ENCODE peak calls at places on chromosomes 12 and 14, in nine cellular contexts. One of them, this sample, is unnamed.

GRCh38 chr12:89932950-89933349 is 224.3 kb upstream of the ATP2B1 start:
- DNase-seq in fibroblast of the aortic adventitia: peak; percentile 19
- DNase-seq in GM20000: no peak
- DNase-seq in mammary epithelial cell: peak; percentile 63
- DNase-seq in AG04450: no peak
- DNase-seq in NB4: no peak
- DNase-seq in left ventricle myocardium inferior: no peak
- DNase-seq in GM13977: no peak
- DNase-seq in upper lobe of right lung: no peak
- DNase-seq in this sample: no peak

GRCh38 chr14:78752789-78753188 is 582.6 kb downstream of the NRXN3 start:
- DNase-seq in upper lobe of right lung: no peak
- DNase-seq in GM20000: no peak
- DNase-seq in left ventricle myocardium inferior: no peak
- DNase-seq in fibroblast of the aortic adventitia: no peak
- DNase-seq in mammary epithelial cell: peak; percentile 35
- DNase-seq in AG04450: no peak
- DNase-seq in NB4: no peak
- DNase-seq in GM13977: no peak
- DNase-seq in this sample: no peak

GRCh38 chr12:2902287-2902880 is 11.7 kb downstream of the TULP3 start:
- DNase-seq in AG04450: no peak
- DNase-seq in upper lobe of right lung: no peak
- DNase-seq in mammary epithelial cell: no peak
- DNase-seq in GM13977: no peak
- DNase-seq in fibroblast of the aortic adventitia: peak; percentile 74
- DNase-seq in left ventricle myocardium inferior: no peak
- DNase-seq in GM20000: no peak
- DNase-seq in NB4: no peak
- DNase-seq in this sample: no peak

GRCh38 chr14:51979399-51979709 is 10.0 kb upstream of the RTRAF start:
- DNase-seq in GM20000: no peak
- DNase-seq in upper lobe of right lung: no peak
- DNase-seq in GM13977: no peak
- DNase-seq in NB4: no peak
- DNase-seq in fibroblast of the aortic adventitia: no peak
- DNase-seq in mammary epithelial cell: no peak
- DNase-seq in AG04450: no peak
- DNase-seq in left ventricle myocardium inferior: no peak
- DNase-seq in this sample: no peak

GRCh38 chr12:52151859-52152783 is 39.7 kb downstream of the KRT80 start:
- DNase-seq in fibroblast of the aortic adventitia: peak; percentile 58
- DNase-seq in mammary epithelial cell: peak; percentile 95
- DNase-seq in GM20000: peak; percentile 84
- DNase-seq in upper lobe of right lung: peak; percentile 88
- DNase-seq in AG04450: no peak
- DNase-seq in GM13977: peak; percentile 83
- DNase-seq in NB4: peak; percentile 56
- DNase-seq in left ventricle myocardium inferior: peak; percentile 77
- DNase-seq in this sample: no peak

GRCh38 chr14:30444451-30444850 is 114.5 kb upstream of the G2E3 start:
- DNase-seq in NB4: no peak
- DNase-seq in left ventricle myocardium inferior: no peak
- DNase-seq in mammary epithelial cell: no peak
- DNase-seq in fibroblast of the aortic adventitia: no peak
- DNase-seq in GM13977: no peak
- DNase-seq in AG04450: no peak
- DNase-seq in GM20000: no peak
- DNase-seq in upper lobe of right lung: no peak
- DNase-seq in this sample: no peak

GRCh38 chr14:77113644-77114043 is 15.6 kb downstream of the CIPC start:
- DNase-seq in mammary epithelial cell: no peak
- DNase-seq in upper lobe of right lung: peak; percentile 39
- DNase-seq in GM13977: no peak
- DNase-seq in GM20000: no peak
- DNase-seq in left ventricle myocardium inferior: peak; percentile 64
- DNase-seq in NB4: no peak
- DNase-seq in AG04450: no peak
- DNase-seq in fibroblast of the aortic adventitia: no peak
- DNase-seq in this sample: no peak

GRCh38 chr12:52390739-52391617 is 5.5 kb upstream of the KRT84 start:
- DNase-seq in GM13977: no peak
- DNase-seq in mammary epithelial cell: no peak
- DNase-seq in upper lobe of right lung: peak; percentile 60
- DNase-seq in AG04450: no peak
- DNase-seq in left ventricle myocardium inferior: no peak
- DNase-seq in NB4: peak; percentile 28
- DNase-seq in fibroblast of the aortic adventitia: peak; percentile 5
- DNase-seq in GM20000: no peak
- DNase-seq in this sample: no peak

GRCh38 chr14:104114421-104115130 is 23.8 kb upstream of the KIF26A start:
- DNase-seq in AG04450: no peak
- DNase-seq in mammary epithelial cell: no peak
- DNase-seq in left ventricle myocardium inferior: peak; percentile 13
- DNase-seq in upper lobe of right lung: peak; percentile 60
- DNase-seq in NB4: no peak
- DNase-seq in fibroblast of the aortic adventitia: no peak
- DNase-seq in GM13977: no peak
- DNase-seq in GM20000: no peak
- DNase-seq in this sample: no peak

GRCh38 chr14:51219473-51220448 is 20.3 kb upstream of the TMX1 start:
- DNase-seq in fibroblast of the aortic adventitia: peak; percentile 75
- DNase-seq in upper lobe of right lung: no peak
- DNase-seq in GM20000: peak; percentile 21
- DNase-seq in left ventricle myocardium inferior: no peak
- DNase-seq in GM13977: peak; percentile 14
- DNase-seq in NB4: peak; percentile 45
- DNase-seq in mammary epithelial cell: no peak
- DNase-seq in AG04450: no peak
- DNase-seq in this sample: no peak

GRCh38 chr12:126084480-126084879 is 1019.2 kb downstream of the AACS start:
- DNase-seq in AG04450: no peak
- DNase-seq in GM13977: no peak
- DNase-seq in mammary epithelial cell: no peak
- DNase-seq in upper lobe of right lung: no peak
- DNase-seq in NB4: no peak
- DNase-seq in left ventricle myocardium inferior: no peak
- DNase-seq in GM20000: no peak
- DNase-seq in fibroblast of the aortic adventitia: peak; percentile 60
- DNase-seq in this sample: no peak

GRCh38 chr12:39476894-39477293 is 34.0 kb upstream of the KIF21A start:
- DNase-seq in mammary epithelial cell: no peak
- DNase-seq in left ventricle myocardium inferior: no peak
- DNase-seq in fibroblast of the aortic adventitia: no peak
- DNase-seq in AG04450: no peak
- DNase-seq in GM20000: no peak
- DNase-seq in GM13977: no peak
- DNase-seq in NB4: no peak
- DNase-seq in upper lobe of right lung: no peak
- DNase-seq in this sample: no peak

GRCh38 chr12:2692156-2692555 is 102.6 kb upstream of the FKBP4 start:
- DNase-seq in fibroblast of the aortic adventitia: no peak
- DNase-seq in GM20000: no peak
- DNase-seq in GM13977: peak; percentile 9
- DNase-seq in NB4: no peak
- DNase-seq in upper lobe of right lung: no peak
- DNase-seq in AG04450: no peak
- DNase-seq in left ventricle myocardium inferior: no peak
- DNase-seq in mammary epithelial cell: no peak
- DNase-seq in this sample: peak; percentile 54

GRCh38 chr12:108821407-108822397 is 35.7 kb downstream of the SSH1 start:
- DNase-seq in upper lobe of right lung: peak; percentile 74
- DNase-seq in AG04450: no peak
- DNase-seq in GM20000: peak; percentile 56
- DNase-seq in fibroblast of the aortic adventitia: no peak
- DNase-seq in NB4: peak; percentile 97
- DNase-seq in mammary epithelial cell: peak; percentile 40
- DNase-seq in GM13977: no peak
- DNase-seq in left ventricle myocardium inferior: no peak
- DNase-seq in this sample: no peak

GRCh38 chr14:29243355-29243754 is 476.8 kb downstream of the FOXG1 start:
- DNase-seq in GM20000: no peak
- DNase-seq in upper lobe of right lung: no peak
- DNase-seq in AG04450: no peak
- DNase-seq in mammary epithelial cell: no peak
- DNase-seq in NB4: no peak
- DNase-seq in fibroblast of the aortic adventitia: peak; percentile 92
- DNase-seq in GM13977: no peak
- DNase-seq in left ventricle myocardium inferior: no peak
- DNase-seq in this sample: no peak

GRCh38 chr12:95337176-95337575 is 119.6 kb downstream of the VEZT start:
- DNase-seq in AG04450: no peak
- DNase-seq in fibroblast of the aortic adventitia: peak; percentile 71
- DNase-seq in NB4: no peak
- DNase-seq in upper lobe of right lung: no peak
- DNase-seq in left ventricle myocardium inferior: no peak
- DNase-seq in mammary epithelial cell: no peak
- DNase-seq in GM20000: no peak
- DNase-seq in GM13977: no peak
- DNase-seq in this sample: no peak

GRCh38 chr14:34029921-34030334 is 79.1 kb upstream of the EGLN3 start:
- DNase-seq in GM13977: no peak
- DNase-seq in fibroblast of the aortic adventitia: peak; percentile 88
- DNase-seq in mammary epithelial cell: no peak
- DNase-seq in GM20000: no peak
- DNase-seq in upper lobe of right lung: no peak
- DNase-seq in NB4: no peak
- DNase-seq in AG04450: no peak
- DNase-seq in left ventricle myocardium inferior: peak; percentile 69
- DNase-seq in this sample: no peak

GRCh38 chr14:43052897-43053296 is 1446.2 kb downstream of the LRFN5 start:
- DNase-seq in AG04450: no peak
- DNase-seq in upper lobe of right lung: no peak
- DNase-seq in GM13977: no peak
- DNase-seq in GM20000: no peak
- DNase-seq in NB4: no peak
- DNase-seq in left ventricle myocardium inferior: no peak
- DNase-seq in mammary epithelial cell: no peak
- DNase-seq in fibroblast of the aortic adventitia: no peak
- DNase-seq in this sample: no peak

DNA sequence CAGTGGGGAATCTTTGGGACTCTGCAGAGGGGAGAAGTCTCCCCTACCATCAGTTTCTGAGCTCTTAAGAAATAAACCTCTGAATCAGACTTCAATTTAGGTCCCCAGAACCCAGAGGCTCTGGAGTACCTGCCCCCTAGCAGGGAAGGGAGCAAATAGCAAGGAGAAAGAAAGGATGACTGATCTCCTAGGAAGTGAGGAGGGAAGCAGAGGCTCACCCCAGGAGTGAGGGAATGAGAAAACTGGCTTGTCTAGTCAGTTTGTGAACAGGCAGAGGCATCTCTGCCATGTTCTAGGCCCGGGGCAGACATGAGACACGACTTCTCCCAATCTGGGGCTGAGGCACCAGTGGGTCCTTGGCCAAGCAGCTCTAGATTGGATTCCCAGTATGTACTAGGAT is 24.3 kb upstream of the SMUG1 start:
- DNase-seq in mammary epithelial cell: no peak
- DNase-seq in GM13977: no peak
- DNase-seq in upper lobe of right lung: no peak
- DNase-seq in AG04450: no peak
- DNase-seq in fibroblast of the aortic adventitia: no peak
- DNase-seq in GM20000: no peak
- DNase-seq in NB4: no peak
- DNase-seq in left ventricle myocardium inferior: no peak
- DNase-seq in this sample: no peak
- TF ChIP-seq CTCF in mammary epithelial cell: peak; percentile 8
- TF ChIP-seq CTCF in GM13977: no peak
- TF ChIP-seq CTCF in upper lobe of right lung: no peak
- TF ChIP-seq CTCF in AG04450: peak; percentile 16
- TF ChIP-seq CTCF in fibroblast of the aortic adventitia: no peak
- TF ChIP-seq CTCF in GM20000: no peak
- TF ChIP-seq CTCF in NB4: no peak
- TF ChIP-seq CTCF in left ventricle myocardium inferior: no peak
- TF ChIP-seq CTCF in this sample: no peak

DNA sequence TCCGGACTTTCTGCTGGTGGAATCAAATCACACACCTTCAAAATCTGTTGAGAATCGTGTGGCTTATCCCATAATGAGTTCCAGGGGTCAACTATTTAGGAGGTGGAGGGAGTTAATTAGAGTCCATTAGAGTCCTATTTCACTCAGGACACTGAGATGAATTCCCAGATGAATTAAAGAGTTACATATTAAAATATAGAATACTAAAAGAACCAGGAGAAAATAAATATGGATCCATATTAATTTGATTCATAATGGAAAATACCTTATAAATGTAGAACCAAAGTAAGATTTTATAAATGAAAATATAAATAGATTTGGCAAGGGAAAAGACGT is 44.6 kb upstream of the C14orf132 start:
- DNase-seq in mammary epithelial cell: no peak
- DNase-seq in NB4: no peak
- DNase-seq in fibroblast of the aortic adventitia: no peak
- DNase-seq in GM13977: no peak
- DNase-seq in AG04450: no peak
- DNase-seq in left ventricle myocardium inferior: no peak
- DNase-seq in upper lobe of right lung: no peak
- DNase-seq in GM20000: no peak
- DNase-seq in this sample: no peak
- TF ChIP-seq CTCF in mammary epithelial cell: no peak
- TF ChIP-seq CTCF in NB4: no peak
- TF ChIP-seq CTCF in fibroblast of the aortic adventitia: no peak
- TF ChIP-seq CTCF in GM13977: no peak
- TF ChIP-seq CTCF in AG04450: no peak
- TF ChIP-seq CTCF in left ventricle myocardium inferior: no peak
- TF ChIP-seq CTCF in upper lobe of right lung: no peak
- TF ChIP-seq CTCF in GM20000: no peak
- TF ChIP-seq CTCF in this sample: peak; percentile 21

DNA sequence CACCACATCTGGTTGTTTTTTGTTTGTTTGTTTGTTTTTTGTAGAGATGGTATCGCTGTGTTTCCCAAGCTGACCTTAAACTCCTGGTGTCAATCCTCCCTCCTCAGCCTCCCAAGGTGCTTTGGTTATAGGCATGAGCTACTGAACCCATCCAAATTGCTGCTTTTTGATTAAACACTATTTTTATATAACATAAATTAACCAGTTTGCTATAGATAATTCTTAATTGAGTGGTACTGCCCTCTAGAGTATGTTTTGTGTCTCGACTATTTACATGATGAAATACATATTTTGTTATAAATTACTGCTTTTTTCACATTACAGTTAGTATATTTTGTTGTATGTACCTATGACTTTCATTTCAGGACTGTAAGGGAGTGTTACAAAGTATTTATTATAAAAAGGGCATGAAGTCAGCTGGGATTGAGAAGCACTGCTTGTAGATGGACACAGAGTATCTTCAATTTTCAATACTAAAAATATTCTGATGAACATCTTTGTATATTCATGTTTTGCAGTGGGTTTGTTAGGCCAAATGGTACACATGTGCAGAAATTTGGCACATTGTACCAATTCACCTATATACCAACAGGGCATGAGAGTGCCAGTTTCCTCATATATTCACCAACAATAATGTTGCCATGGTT is 14.9 kb upstream of the SCAF11 start:
- DNase-seq in fibroblast of the aortic adventitia: peak; percentile 46
- DNase-seq in mammary epithelial cell: no peak
- DNase-seq in left ventricle myocardium inferior: no peak
- DNase-seq in NB4: peak; percentile 13
- DNase-seq in AG04450: no peak
- DNase-seq in GM13977: no peak
- DNase-seq in GM20000: no peak
- DNase-seq in upper lobe of right lung: no peak
- DNase-seq in this sample: no peak
- TF ChIP-seq CTCF in fibroblast of the aortic adventitia: peak; percentile 41
- TF ChIP-seq CTCF in mammary epithelial cell: peak; percentile 35
- TF ChIP-seq CTCF in left ventricle myocardium inferior: peak; percentile 59
- TF ChIP-seq CTCF in NB4: peak; percentile 5
- TF ChIP-seq CTCF in AG04450: peak; percentile 48
- TF ChIP-seq CTCF in GM13977: no peak
- TF ChIP-seq CTCF in GM20000: no peak
- TF ChIP-seq CTCF in upper lobe of right lung: peak; percentile 39
- TF ChIP-seq CTCF in this sample: peak; percentile 44

GRCh38 chr14:89466939-89467338 is 49.9 kb upstream of the FOXN3 start:
- DNase-seq in mammary epithelial cell: no peak
- DNase-seq in upper lobe of right lung: no peak
- DNase-seq in AG04450: no peak
- DNase-seq in fibroblast of the aortic adventitia: no peak
- DNase-seq in NB4: peak; percentile 54
- DNase-seq in left ventricle myocardium inferior: peak; percentile 34
- DNase-seq in GM13977: no peak
- DNase-seq in GM20000: no peak
- DNase-seq in this sample: no peak
- TF ChIP-seq CTCF in mammary epithelial cell: no peak
- TF ChIP-seq CTCF in upper lobe of right lung: no peak
- TF ChIP-seq CTCF in AG04450: no peak
- TF ChIP-seq CTCF in fibroblast of the aortic adventitia: no peak
- TF ChIP-seq CTCF in NB4: no peak
- TF ChIP-seq CTCF in left ventricle myocardium inferior: no peak
- TF ChIP-seq CTCF in GM13977: no peak
- TF ChIP-seq CTCF in GM20000: no peak
- TF ChIP-seq CTCF in this sample: no peak